ENCODE peak calls at places on chromosomes 12 and 14, in four cellular contexts. Z is A549, W is SK-N-SH, U is GM12878. A is an unnamed sample.

GRCh38 chr12:2973566-2973965 is 14.4 kb downstream of the TEAD4 start:
- DNase-seq in W (no peak), U (no peak), Z (no peak), A (no peak)

GRCh38 chr14:57854571-57854970 is 11.3 kb downstream of the SLC35F4 start:
- DNase-seq in Z (no peak), W (no peak), U (no peak), A (no peak)

GRCh38 chr14:94770251-94770749 is 387 bp upstream of the GSC start:
- DNase-seq in U (no peak), Z (no peak), W (no peak), A (no peak)

GRCh38 chr12:75208851-75209781 is 523 bp downstream of the KCNC2 start:
- DNase-seq in W (peak), U (no peak), Z (no peak), A (no peak)

GRCh38 chr14:98960617-98961013 is 311.4 kb downstream of the BCL11B start:
- DNase-seq in Z (no peak), W (no peak), U (no peak), A (no peak)

GRCh38 chr14:74682169-74682952 is 30.5 kb downstream of the AREL1 start:
- DNase-seq in W (no peak), U (no peak), Z (no peak), A (peak)

GRCh38 chr14:51783765-51784164 is 76.6 kb upstream of the GNG2 start:
- DNase-seq in Z (no peak), U (no peak), W (no peak), A (no peak)

GRCh38 chr12:79435742-79436141 is 255.0 kb downstream of the PAWR start:
- DNase-seq in W (no peak), Z (no peak), U (no peak), A (no peak)

GRCh38 chr12:3038931-3039510 is 38.2 kb upstream of the TSPAN9 start:
- DNase-seq in Z (no peak), U (no peak), W (no peak), A (no peak)

GRCh38 chr12:67366530-67367196 is 97.5 kb downstream of the CAND1 start:
- DNase-seq in Z (no peak), W (no peak), U (no peak), A (no peak)

GRCh38 chr12:113476093-113476986 is 4.7 kb upstream of the LHX5 start:
- DNase-seq in U (no peak), Z (no peak), W (peak), A (no peak)

GRCh38 chr12:77606348-77606747 is 224.3 kb upstream of the NAV3 start:
- DNase-seq in U (no peak), Z (no peak), W (no peak), A (no peak)

GRCh38 chr12:32390572-32391219 is 8.7 kb upstream of the FGD4 start:
- DNase-seq in Z (no peak), U (no peak), W (peak), A (peak)

GRCh38 chr14:99081156-99081765 is 190.7 kb downstream of the BCL11B start:
- DNase-seq in Z (no peak), U (no peak), W (no peak), A (no peak)

GRCh38 chr14:70177092-70177491 is 11.7 kb downstream of the SLC8A3 start:
- DNase-seq in Z (no peak), W (no peak), U (no peak), A (no peak)

GRCh38 chr14:101035466-101036225 is 132.1 kb upstream of the RTL1 start:
- DNase-seq in U (no peak), W (no peak), Z (no peak), A (no peak)

GRCh38 chr12:94867066-94867855 is 136.2 kb downstream of the NDUFA12 start:
- DNase-seq in Z (no peak), U (no peak), W (no peak), A (no peak)

GRCh38 chr12:80222261-80222660 is 122.9 kb downstream of the OTOGL start:
- DNase-seq in Z (no peak), U (no peak), W (no peak), A (no peak)

GRCh38 chr12:9740109-9740750 is 7.3 kb upstream of the CLECL1 start:
- DNase-seq in W (no peak), Z (no peak), U (no peak), A (no peak)

GRCh38 chr12:79988368-79988767 is 53.5 kb upstream of the PPP1R12A start:
- DNase-seq in Z (no peak), U (no peak), W (no peak), A (no peak)

GRCh38 chr14:91297081-91297711 is 52.7 kb upstream of the GPR68 start:
- DNase-seq in W (no peak), U (no peak), Z (no peak), A (no peak)

GRCh38 chr12:73361867-73362230 is 1089.7 kb downstream of the TRHDE start:
- DNase-seq in U (no peak), Z (no peak), W (no peak), A (no peak)

GRCh38 chr14:87014854-87015253 is 978.1 kb downstream of the GALC start:
- DNase-seq in U (no peak), Z (no peak), W (peak), A (no peak)

GRCh38 chr12:26845984-26846383 is 13.0 kb upstream of the ITPR2 start:
- DNase-seq in W (peak), Z (no peak), U (no peak), A (peak)

GRCh38 chr12:153080-153746 is 60.7 kb downstream of the SLC6A12 start:
- DNase-seq in W (peak), Z (peak), U (no peak), A (peak)

GRCh38 chr12:44286336-44286735 is 450.5 kb downstream of the TMEM117 start:
- DNase-seq in U (no peak), Z (no peak), W (no peak), A (no peak)

GRCh38 chr12:62865860-62866407 is 69.0 kb downstream of the PPM1H start:
- DNase-seq in U (no peak), W (no peak), Z (peak), A (no peak)

GRCh38 chr12:120292661-120293531 is at the start of gene RNU4-1:
- DNase-seq in W (peak), U (peak), Z (peak), A (peak)

GRCh38 chr12:48972213-48973021 is 882 bp upstream of the WNT10B start:
- DNase-seq in Z (no peak), W (peak), U (no peak), A (no peak)

GRCh38 chr14:66495214-66496098 is 9.3 kb downstream of the CCDC196 start:
- DNase-seq in Z (peak), W (peak), U (peak), A (peak)

GRCh38 chr12:130401703-130402102 is 64.0 kb downstream of the PIWIL1 start:
- DNase-seq in U (no peak), W (no peak), Z (peak), A (peak)

GRCh38 chr12:114669501-114670256 is 14.3 kb downstream of the TBX3 start:
- DNase-seq in W (peak), U (no peak), Z (no peak), A (peak)

GRCh38 chr12:51521554-51522276 is 69.3 kb upstream of the SCN8A start:
- DNase-seq in W (no peak), Z (no peak), U (no peak), A (no peak)

GRCh38 chr12:53824001-53824716 is 72.4 kb upstream of the CISTR start:
- DNase-seq in Z (no peak), U (no peak), W (no peak), A (no peak)

GRCh38 chr12:21771311-21771710 is 3.2 kb downstream of the KCNJ8 start:
- DNase-seq in Z (no peak), U (no peak), W (no peak), A (no peak)

GRCh38 chr14:60590907-60591510 is 58.3 kb downstream of the SIX1 start:
- DNase-seq in W (no peak), U (no peak), Z (no peak), A (no peak)

GRCh38 chr14:71890541-71890940 is 41.7 kb upstream of the RGS6 start:
- DNase-seq in U (no peak), Z (no peak), W (no peak), A (no peak)

GRCh38 chr14:88986146-88986841 is 161.8 kb downstream of the TTC8 start:
- DNase-seq in Z (no peak), U (no peak), W (peak), A (no peak)

DNA sequence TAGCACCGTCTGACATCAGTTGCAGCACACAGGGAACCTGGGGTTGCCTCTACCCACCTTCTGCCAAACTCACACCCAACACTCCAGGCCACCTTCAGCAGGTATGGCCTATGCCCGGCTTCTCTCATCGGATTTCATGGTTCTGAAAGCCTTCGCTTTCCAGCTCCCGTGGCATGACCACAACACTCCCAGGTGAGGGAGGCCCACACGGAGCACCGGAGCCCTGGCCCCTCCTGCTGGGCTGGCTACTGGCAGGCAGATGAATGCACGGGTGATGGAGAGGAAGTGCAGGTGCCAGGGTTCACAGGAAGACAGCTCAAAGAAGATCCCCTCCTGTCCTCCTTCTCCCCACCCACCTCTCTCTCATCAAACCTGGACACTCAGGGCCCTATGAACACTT is 37.2 kb downstream of the CACNA2D4 start:
- DNase-seq in U (no peak), Z (no peak), W (no peak), A (no peak)
- TF ChIP-seq PBX3 in U (no peak), Z (no peak), W (no peak), A (no peak)

GRCh38 chr12:4114986-4115385 is 158.6 kb upstream of the CCND2 start:
- DNase-seq in Z (no peak), U (no peak), W (no peak), A (no peak)
- TF ChIP-seq PBX3 in Z (no peak), U (no peak), W (no peak), A (no peak)

GRCh38 chr12:8644345-8645248 is 18.0 kb downstream of the MFAP5 start:
- DNase-seq in W (no peak), U (peak), Z (no peak), A (no peak)
- TF ChIP-seq PBX3 in W (no peak), U (no peak), Z (no peak), A (no peak)

GRCh38 chr14:24566318-24566717 is 9.7 kb downstream of the CTSG start:
- DNase-seq in W (no peak), U (no peak), Z (no peak), A (no peak)

GRCh38 chr14:24563505-24563904 is 12.5 kb downstream of the CTSG start:
- DNase-seq in W (no peak), U (no peak), Z (no peak), A (no peak)

DNA sequence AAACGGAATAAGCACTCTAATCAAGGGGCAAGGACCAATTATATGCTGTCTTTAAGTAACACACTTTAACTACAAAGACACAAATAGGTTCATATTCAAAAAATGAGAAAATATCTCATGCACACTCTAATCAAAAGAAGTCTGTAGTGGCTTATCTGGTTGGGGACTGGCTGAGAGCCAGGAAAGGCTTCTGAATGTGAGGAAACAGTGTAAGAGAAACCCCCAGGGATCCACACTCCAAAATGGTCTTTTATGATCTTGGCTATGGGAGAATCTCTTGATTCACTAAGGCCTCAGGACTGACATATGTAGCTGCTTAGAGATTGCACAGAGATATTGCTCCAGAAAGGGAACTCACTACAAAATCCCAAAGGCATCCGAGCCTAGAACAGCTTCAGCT is 10.3 kb downstream of the CTSG start:
- DNase-seq in W (no peak), Z (no peak), U (no peak), A (no peak)
- TF ChIP-seq PBX3 in W (no peak), Z (no peak), U (no peak), A (no peak)

GRCh38 chr12:11500861-11501230 is 105.5 kb upstream of the PRB2 start:
- DNase-seq in W (no peak), U (no peak), Z (no peak), A (no peak)

GRCh38 chr12:11497438-11497837 is 102.1 kb upstream of the PRB2 start:
- DNase-seq in Z (no peak), W (no peak), U (no peak), A (no peak)

GRCh38 chr12:11497995-11498394 is 102.6 kb upstream of the PRB2 start:
- DNase-seq in Z (no peak), U (peak), W (no peak), A (no peak)

GRCh38 chr12:11500222-11500860 is 105.0 kb upstream of the PRB2 start:
- DNase-seq in U (no peak), W (peak), Z (peak), A (peak)

GRCh38 chr12:11499802-11500201 is 104.4 kb upstream of the PRB2 start:
- DNase-seq in U (no peak), Z (no peak), W (no peak), A (no peak)
- TF ChIP-seq PBX3 in U (no peak), Z (no peak), W (no peak), A (no peak)

GRCh38 chr12:124361074-124361965 is 66.4 kb downstream of the RFLNA start:
- DNase-seq in W (no peak), U (no peak), Z (no peak), A (no peak)

GRCh38 chr12:124358572-124358971 is 63.7 kb downstream of the RFLNA start:
- DNase-seq in U (no peak), W (no peak), Z (no peak), A (no peak)

GRCh38 chr12:124357616-124358015 is 62.7 kb downstream of the RFLNA start:
- DNase-seq in W (no peak), U (no peak), Z (no peak), A (no peak)

GRCh38 chr12:124361996-124362395 is 67.1 kb downstream of the RFLNA start:
- DNase-seq in W (no peak), U (no peak), Z (no peak), A (no peak)

DNA sequence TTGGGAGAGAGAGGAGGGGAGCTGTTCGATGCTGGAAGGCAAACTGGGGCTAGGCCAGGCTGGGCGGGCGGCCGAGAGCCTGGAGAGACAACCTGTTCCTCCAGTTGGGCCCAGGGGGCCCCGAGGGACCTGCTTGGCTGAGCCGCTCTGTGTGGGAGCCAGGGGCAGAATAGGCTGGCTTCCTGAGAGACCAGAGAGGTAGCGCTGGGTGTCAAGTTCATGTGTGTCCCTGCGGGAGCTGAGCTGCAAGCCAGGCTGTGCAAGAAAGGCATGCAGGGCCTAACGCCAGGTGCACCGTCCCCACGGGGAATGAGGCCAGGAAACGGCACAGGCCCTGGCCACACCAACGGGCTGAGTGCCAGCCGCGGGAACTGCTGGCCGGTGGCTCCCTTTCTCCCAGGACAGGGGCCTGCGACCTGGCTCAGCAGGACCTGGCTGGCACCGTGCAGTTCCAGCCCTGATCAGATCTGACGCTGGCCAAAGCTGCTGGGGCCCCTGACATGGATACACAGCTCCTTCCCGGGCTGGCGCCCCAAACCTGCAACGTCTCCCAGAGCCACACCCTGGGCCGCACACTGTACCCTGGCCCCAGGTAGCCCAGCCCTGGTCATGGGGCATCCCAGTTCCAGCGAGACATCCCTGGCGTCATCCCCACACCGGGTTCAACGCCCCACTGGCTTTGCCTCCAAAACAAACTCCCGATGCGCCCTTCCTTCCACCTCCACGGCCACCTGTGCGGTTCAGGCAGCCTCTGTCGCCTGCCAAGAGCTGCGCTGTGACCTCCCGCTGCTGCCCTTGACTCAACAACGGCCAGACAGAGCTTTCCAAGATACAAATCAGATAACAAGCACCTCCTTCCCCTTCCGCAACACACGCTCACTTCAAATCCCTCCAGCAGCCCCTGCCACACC is 65.0 kb downstream of the RFLNA start:
- DNase-seq in Z (no peak), U (no peak), W (peak), A (no peak)
- TF ChIP-seq PBX3 in Z (no peak), U (no peak), W (no peak), A (no peak)

GRCh38 chr14:50233335-50234250 is 2.2 kb upstream of the SOS2 start:
- DNase-seq in Z (no peak), U (no peak), W (no peak), A (peak)

GRCh38 chr14:50229646-50230045 is 1.7 kb downstream of the SOS2 start:
- DNase-seq in U (no peak), W (no peak), Z (no peak), A (no peak)

GRCh38 chr14:50232276-50232642 is 881 bp upstream of the SOS2 start:
- DNase-seq in U (no peak), Z (no peak), W (no peak), A (no peak)

GRCh38 chr14:50230601-50231474 is 540 bp downstream of the SOS2 start:
- DNase-seq in W (peak), U (peak), Z (peak), A (peak)

DNA sequence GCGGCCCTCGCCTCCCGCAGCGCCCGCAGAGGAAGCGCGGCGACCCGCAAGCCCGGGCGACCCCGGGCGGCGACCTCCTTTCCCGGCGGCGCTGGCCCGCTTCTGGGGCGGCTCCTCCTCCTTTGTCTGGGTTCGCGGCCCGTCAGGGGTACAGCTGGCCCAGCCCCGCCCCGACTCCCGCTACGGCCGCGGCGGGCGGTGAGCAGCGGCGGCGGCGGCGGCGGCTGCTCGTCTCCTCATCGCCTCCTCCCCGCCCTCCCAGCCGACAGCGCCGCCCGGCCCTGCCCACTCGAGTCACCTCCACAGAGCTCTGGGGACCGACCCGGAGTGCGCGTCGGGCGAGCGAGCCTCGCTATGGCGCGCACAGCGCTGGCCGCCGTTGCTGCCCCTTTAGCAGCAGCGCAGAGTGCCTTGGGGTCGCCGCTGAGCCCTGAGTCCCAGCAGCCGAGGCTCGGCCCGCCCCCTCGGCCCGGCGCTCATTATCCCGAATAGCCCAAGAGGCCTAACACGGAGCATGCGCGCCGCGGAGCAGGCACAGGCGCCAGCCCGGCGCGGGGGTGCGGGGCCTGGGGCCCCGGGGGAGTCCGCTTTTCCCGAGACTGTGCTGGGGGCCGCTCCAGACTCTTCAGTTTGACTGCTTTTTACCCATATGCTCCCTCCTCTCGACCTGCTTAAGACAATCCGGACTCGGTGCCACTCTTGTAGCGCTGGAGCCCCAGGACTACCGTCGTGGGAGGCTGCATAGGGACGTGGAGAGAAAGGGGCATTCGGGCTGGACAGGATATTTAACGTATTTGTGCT is at the start of gene SOS2:
- DNase-seq in U (peak), Z (peak), W (peak), A (peak)
- TF ChIP-seq PBX3 in U (no peak), Z (no peak), W (peak), A (no peak)

A was measured in HepG2.